ENCODE peak calls at places on chromosomes 16 and 17, in seven cellular contexts. E is GM23338, A is A673, S is HepG2, Z is GM23248, X is neural progenitor cell, O is endothelial cell of umbilical vein. H is an unnamed sample.

GRCh38 chr17:41098476-41098875 is 534 bp upstream of the KRTAP4-8 start:
- DNase-seq in Z (peak), X (no peak), A (no peak), S (no peak), E (no peak), O (no peak), H (peak)

GRCh38 chr16:31705371-31705770 is 168.2 kb upstream of the ZNF267 start:
- DNase-seq in E (no peak), A (no peak), S (no peak), Z (no peak), X (no peak), O (no peak), H (no peak)

GRCh38 chr16:87734644-87735043 is 31.1 kb downstream of the KLHDC4 start:
- DNase-seq in E (peak), X (no peak), S (no peak), Z (no peak), A (peak), O (no peak), H (no peak)

GRCh38 chr16:80250376-80250775 is 290.4 kb upstream of the DYNLRB2 start:
- DNase-seq in O (no peak), E (no peak), A (no peak), X (no peak), Z (peak), S (no peak), H (no peak)

GRCh38 chr16:48583075-48584065 is 26.6 kb downstream of the N4BP1 start:
- DNase-seq in O (no peak), Z (peak), X (no peak), E (no peak), S (no peak), A (no peak), H (no peak)

GRCh38 chr17:10025976-10026785 is 121.1 kb upstream of the RCVRN start:
- DNase-seq in E (no peak), A (no peak), X (peak), S (no peak), O (no peak), Z (no peak), H (no peak)

GRCh38 chr17:73028311-73028755 is 64.2 kb downstream of the SLC39A11 start:
- DNase-seq in X (no peak), E (no peak), O (no peak), A (no peak), S (no peak), Z (peak), H (no peak)

GRCh38 chr16:47667956-47668355 is 206.8 kb downstream of the PHKB start:
- DNase-seq in A (no peak), S (no peak), X (no peak), E (no peak), O (no peak), Z (no peak), H (no peak)

GRCh38 chr16:67024384-67024896 is 4.5 kb upstream of the CBFB start:
- DNase-seq in E (no peak), O (no peak), S (no peak), Z (peak), X (no peak), A (no peak), H (no peak)

GRCh38 chr17:65099941-65100315 is 37.2 kb upstream of the RGS9 start:
- DNase-seq in Z (peak), A (peak), E (peak), X (no peak), O (no peak), S (peak), H (peak)

GRCh38 chr17:40542562-40543411 is 22.5 kb downstream of the CCR7 start:
- DNase-seq in X (no peak), A (no peak), O (peak), E (no peak), S (peak), Z (peak), H (no peak)

GRCh38 chr16:82878466-82878865 is 251.7 kb downstream of the CDH13 start:
- DNase-seq in E (no peak), S (no peak), X (no peak), A (no peak), O (no peak), Z (no peak), H (no peak)

GRCh38 chr17:62627219-62627903 is at the start of gene MRC2:
- DNase-seq in A (peak), O (peak), S (no peak), X (peak), Z (peak), E (peak), H (peak)

GRCh38 chr17:78132767-78133178 is 2.2 kb downstream of the TMC8 start:
- DNase-seq in O (no peak), E (no peak), Z (no peak), X (no peak), S (no peak), A (no peak), H (no peak)

GRCh38 chr17:35166526-35166925 is 18.9 kb downstream of the UNC45B start:
- DNase-seq in O (no peak), A (no peak), E (no peak), X (no peak), Z (no peak), S (no peak), H (no peak)

GRCh38 chr17:63270610-63271009 is 175.5 kb downstream of the CYB561 start:
- DNase-seq in S (no peak), E (no peak), X (no peak), A (no peak), Z (no peak), O (no peak), H (no peak)

GRCh38 chr17:78665952-78666920 is 89.0 kb upstream of the DNAH17 start:
- DNase-seq in Z (peak), X (peak), A (no peak), S (peak), E (no peak), O (peak), H (peak)

GRCh38 chr16:48128769-48129168 is 27.0 kb downstream of the ABCC12 start:
- DNase-seq in O (no peak), Z (no peak), E (no peak), X (no peak), S (no peak), A (no peak), H (no peak)

GRCh38 chr17:78556812-78557211 is 20.4 kb downstream of the DNAH17 start:
- DNase-seq in S (no peak), E (no peak), A (no peak), X (no peak), Z (no peak), O (peak), H (no peak)

GRCh38 chr16:88356727-88357199 is 26.0 kb upstream of the ZNF469 start:
- DNase-seq in O (no peak), S (no peak), X (no peak), E (no peak), A (no peak), Z (no peak), H (no peak)

GRCh38 chr17:49316889-49317288 is 45.2 kb downstream of the ZNF652 start:
- DNase-seq in A (no peak), Z (no peak), X (no peak), S (no peak), E (no peak), O (no peak), H (no peak)

GRCh38 chr17:74815671-74816370 is 39.7 kb upstream of the NAT9 start:
- DNase-seq in E (peak), A (peak), S (no peak), Z (peak), X (peak), O (peak), H (no peak)

GRCh38 chr17:35892091-35892637 is 12.0 kb upstream of the CCL5 start:
- DNase-seq in S (no peak), X (no peak), E (peak), Z (no peak), O (no peak), A (no peak), H (no peak)

GRCh38 chr17:27315796-27316465 is 22.0 kb downstream of the WSB1 start:
- DNase-seq in X (no peak), A (no peak), Z (no peak), O (no peak), S (no peak), E (no peak), H (no peak)

GRCh38 chr17:64984776-64985521 is 65.7 kb upstream of the LRRC37A3 start:
- DNase-seq in E (no peak), S (peak), O (peak), X (no peak), Z (peak), A (no peak), H (peak)

GRCh38 chr16:74774223-74775139 is at the start of gene FA2H:
- DNase-seq in Z (peak), A (peak), E (peak), S (peak), X (peak), O (peak), H (peak)

GRCh38 chr17:76139801-76140660 is 1.0 kb downstream of the FOXJ1 start:
- DNase-seq in S (no peak), E (peak), A (no peak), X (peak), Z (peak), O (no peak), H (no peak)

GRCh38 chr17:32253117-32253611 is 12.5 kb upstream of the RHBDL3 start:
- DNase-seq in Z (peak), X (peak), E (peak), O (peak), S (peak), A (peak), H (peak)

GRCh38 chr17:58365980-58366595 is 14.1 kb upstream of the SUPT4H1 start:
- DNase-seq in S (no peak), A (no peak), X (no peak), O (no peak), Z (no peak), E (no peak), H (no peak)

GRCh38 chr17:78462148-78462547 is 83.7 kb downstream of the PGS1 start:
- DNase-seq in A (no peak), E (no peak), Z (no peak), X (no peak), O (no peak), S (no peak), H (no peak)

GRCh38 chr17:66957951-66958579 is 6.4 kb upstream of the CACNG4 start:
- DNase-seq in S (peak), E (no peak), X (peak), A (no peak), O (no peak), Z (no peak), H (peak)

GRCh38 chr17:43366809-43367587 is 31.8 kb upstream of the ARL4D start:
- DNase-seq in O (no peak), S (no peak), Z (peak), E (peak), X (no peak), A (no peak), H (no peak)

GRCh38 chr17:18946536-18946935 is 5.4 kb upstream of the SLC5A10 start:
- DNase-seq in O (no peak), Z (no peak), S (no peak), X (no peak), E (no peak), A (no peak), H (no peak)

GRCh38 chr16:50888486-50889261 is 146.8 kb downstream of the CYLD start:
- DNase-seq in O (no peak), A (no peak), Z (no peak), X (no peak), E (no peak), S (no peak), H (no peak)

GRCh38 chr17:80789356-80789902 is 202.2 kb upstream of the CHMP6 start:
- DNase-seq in A (peak), E (no peak), S (no peak), Z (peak), O (peak), X (no peak), H (peak)

GRCh38 chr17:56830726-56831363 is 2.9 kb downstream of the C17orf67 start:
- DNase-seq in A (no peak), X (no peak), O (no peak), E (no peak), Z (no peak), S (no peak), H (no peak)

GRCh38 chr17:1783834-1784611 is 22.2 kb downstream of the SERPINF1 start:
- DNase-seq in O (peak), X (peak), A (peak), E (peak), Z (peak), S (peak), H (peak)

GRCh38 chr17:1787301-1787902 is 25.5 kb downstream of the SERPINF1 start:
- DNase-seq in O (peak), Z (peak), A (no peak), S (peak), E (no peak), X (no peak), H (peak)

GRCh38 chr17:1786708-1787107 is 24.8 kb downstream of the SERPINF1 start:
- DNase-seq in O (no peak), X (no peak), E (no peak), Z (no peak), S (no peak), A (no peak), H (no peak)

GRCh38 chr17:1783271-1783670 is 21.4 kb downstream of the SERPINF1 start:
- DNase-seq in Z (peak), A (no peak), S (no peak), O (no peak), X (no peak), E (no peak), H (no peak)

GRCh38 chr17:1785925-1786324 is 24.1 kb downstream of the SERPINF1 start:
- DNase-seq in S (no peak), Z (no peak), A (no peak), X (no peak), O (no peak), E (no peak), H (no peak)
- H3K27ac ChIP-seq in S (no peak), Z (no peak), A (no peak), X (no peak), O (no peak), E (no peak), H (no peak)

GRCh38 chr16:86513471-86514277 is 3.3 kb downstream of the FOXF1 start:
- DNase-seq in O (no peak), S (no peak), E (no peak), Z (no peak), X (no peak), A (no peak), H (no peak)
- TF ChIP-seq EZH2 in O (peak), S (peak), E (peak), Z (no peak), X (peak), A (peak), H (no peak)

GRCh38 chr16:19073863-19074262 is 6.4 kb downstream of the COQ7 start:
- DNase-seq in E (no peak), O (no peak), S (no peak), X (no peak), Z (no peak), A (no peak), H (no peak)
- H3K27ac ChIP-seq in E (no peak), O (no peak), S (no peak), X (no peak), Z (no peak), A (no peak), H (no peak)

DNA sequence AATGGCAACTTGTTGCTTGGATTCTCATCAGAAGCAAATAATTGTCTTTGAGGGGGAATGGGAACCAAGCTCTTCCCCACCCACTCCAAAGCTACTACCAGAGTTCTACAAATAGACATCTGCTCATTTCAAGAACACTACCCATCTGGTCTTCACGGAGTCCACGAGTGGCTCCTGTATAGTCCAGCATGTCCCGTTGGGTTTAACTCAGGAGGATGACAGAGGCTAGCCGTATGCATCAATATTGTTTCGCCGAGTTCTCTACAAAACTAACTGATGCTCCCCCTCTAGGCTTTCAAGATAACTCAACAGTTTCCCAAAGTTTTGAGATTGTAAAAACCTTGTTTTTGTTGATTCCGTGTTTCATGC is 730 bp upstream of the BLMH start:
- DNase-seq in E (peak), O (no peak), A (no peak), Z (no peak), X (no peak), S (no peak), H (no peak)
- TF ChIP-seq EZH2 in E (no peak), O (no peak), A (no peak), Z (no peak), X (no peak), S (no peak), H (no peak)